ENCODE peak calls at places on chromosomes 4 and X, in eight cellular contexts. D is cardiac muscle cell, S is lung, C is RWPE2, J is lower leg skin, L is fibroblast of lung, T is coronary artery, X is brain microvascular endothelial cell. W is an unnamed sample.

GRCh38 chr4:3303445-3303824 is 10.6 kb downstream of the RGS12 start:
- DNase-seq in S (no peak), X (no peak), L (no peak), J (peak; percentile 15), D (no peak), C (no peak), T (no peak), W (no peak)

GRCh38 chr4:122873752-122874151 is 47.1 kb downstream of the FGF2 start:
- DNase-seq in S (no peak), T (no peak), J (no peak), L (peak; percentile 92), D (peak; percentile 28), X (peak; percentile 25), C (no peak), W (peak; percentile 48)

GRCh38 chr4:71415491-71415890 is 76.7 kb downstream of the SLC4A4 start:
- DNase-seq in X (peak; percentile 7), S (no peak), T (no peak), C (no peak), D (no peak), L (peak; percentile 49), J (no peak), W (no peak)

GRCh38 chr4:66071911-66072310 is 401.6 kb upstream of the EPHA5 start:
- DNase-seq in X (no peak), J (no peak), S (no peak), L (peak; percentile 17), D (no peak), T (no peak), C (no peak), W (no peak)

GRCh38 chr4:73507541-73507940 is 26.0 kb downstream of the AFM start:
- DNase-seq in S (no peak), X (no peak), C (no peak), D (no peak), J (no peak), L (no peak), T (no peak), W (no peak)

GRCh38 chrX:109533631-109534030 is 3.0 kb upstream of the NXT2 start:
- DNase-seq in J (no peak), C (no peak), T (no peak), L (peak; percentile 23), X (peak; percentile 6), D (peak; percentile 33), S (no peak), W (no peak)

GRCh38 chrX:69627744-69628143 is 11.8 kb downstream of the EDA start:
- DNase-seq in X (no peak), L (no peak), S (no peak), C (no peak), J (no peak), T (no peak), D (no peak), W (no peak)

GRCh38 chrX:123138473-123138872 is 45.6 kb upstream of the GRIA3 start:
- DNase-seq in X (no peak), T (no peak), J (no peak), S (no peak), D (no peak), L (peak; percentile 75), C (no peak), W (peak; percentile 20)

GRCh38 chr4:5014007-5014682 is 5.1 kb downstream of the CYTL1 start:
- DNase-seq in L (no peak), T (no peak), S (no peak), D (no peak), C (no peak), J (no peak), X (no peak), W (no peak)

GRCh38 chrX:15319075-15319474 is 3.6 kb upstream of the ASB11 start:
- DNase-seq in X (no peak), S (no peak), T (no peak), D (no peak), C (no peak), J (no peak), L (no peak), W (no peak)

GRCh38 chr4:150805183-150806025 is 209.7 kb downstream of the LRBA start:
- DNase-seq in X (no peak), T (no peak), J (no peak), S (no peak), C (no peak), D (no peak), L (no peak), W (no peak)

GRCh38 chr4:81913427-81913878 is 441.7 kb upstream of the RASGEF1B start:
- DNase-seq in C (no peak), L (no peak), J (no peak), S (peak; percentile 60), X (peak; percentile 24), T (no peak), D (peak; percentile 72), W (no peak)

GRCh38 chrX:150007356-150007755 is 69.1 kb upstream of the EOLA2 start:
- DNase-seq in L (no peak), S (no peak), T (no peak), X (no peak), C (no peak), D (peak; percentile 36), J (no peak), W (no peak)

GRCh38 chr4:112284662-112285411 is 867 bp downstream of the TIFA start:
- DNase-seq in L (peak; percentile 31), X (no peak), C (no peak), D (peak; percentile 60), S (no peak), J (no peak), T (no peak), W (no peak)

GRCh38 chrX:3699841-3700381 is 13.5 kb downstream of the PRKX start:
- DNase-seq in S (no peak), J (no peak), D (peak; percentile 27), L (no peak), X (no peak), T (no peak), C (no peak), W (no peak)

GRCh38 chrX:121876316-121876715 is 828.9 kb downstream of the GLUD2 start:
- DNase-seq in D (peak; percentile 30), C (no peak), T (no peak), X (no peak), J (no peak), S (no peak), L (peak; percentile 73), W (peak; percentile 21)

DNA sequence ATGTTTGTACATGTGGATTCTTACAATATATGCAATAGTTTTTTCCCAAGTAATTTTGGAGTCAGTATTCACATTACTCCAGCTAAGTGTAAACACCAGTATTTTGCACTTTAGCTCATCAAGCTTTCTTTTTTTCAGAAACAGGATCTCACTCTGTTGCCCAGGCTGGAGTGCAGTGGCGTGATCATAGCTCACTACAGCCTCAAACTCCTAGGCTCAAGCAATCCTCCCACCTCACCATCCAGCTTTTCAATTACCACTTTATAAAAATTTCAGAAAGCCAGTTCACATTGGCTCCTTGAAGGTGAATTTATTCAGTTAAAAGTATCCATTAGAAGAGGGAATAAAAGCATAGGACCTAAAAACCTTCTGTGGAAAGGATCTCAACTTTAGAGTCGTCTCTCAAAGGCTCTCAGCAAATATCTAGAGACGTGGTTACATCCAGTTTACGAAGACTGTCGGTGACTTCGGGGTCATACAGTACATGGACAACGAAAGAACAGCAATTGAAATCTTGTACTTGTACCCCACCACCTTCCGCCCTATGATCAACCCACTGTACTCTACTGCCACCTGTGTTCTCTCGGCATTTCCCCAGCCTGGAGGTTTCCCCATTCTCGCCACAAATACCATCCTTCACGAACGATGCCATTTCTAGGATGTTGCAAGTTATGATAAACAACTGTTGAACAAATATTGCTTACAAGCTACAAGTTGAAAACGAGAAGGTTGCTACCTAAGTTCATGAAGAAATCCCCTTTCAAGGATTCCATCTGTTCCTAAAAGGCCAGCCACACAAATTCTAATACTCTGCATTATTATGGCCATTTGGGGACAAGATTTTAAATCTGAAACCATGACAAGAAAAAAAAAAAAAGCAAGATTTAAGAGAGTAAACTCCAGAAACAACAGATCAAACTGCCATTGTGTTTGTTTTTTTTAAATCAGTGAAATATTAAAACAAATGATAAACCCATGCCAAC is 1.8 kb downstream of the APBB2 start:
- DNase-seq in J (no peak), C (no peak), L (peak; percentile 71), X (peak; percentile 74), T (no peak), S (peak; percentile 65), D (peak; percentile 85), W (no peak)
- TF ChIP-seq CTCF in J (peak; percentile 13), C (peak; percentile 91), L (peak; percentile 53), X (peak; percentile 83), T (peak; percentile 47), S (peak; percentile 36), D (peak; percentile 73), W (peak; percentile 78)

GRCh38 chr4:95545526-95545925 is 3.2 kb downstream of the UNC5C start:
- DNase-seq in D (no peak), T (no peak), S (no peak), J (no peak), X (no peak), C (no peak), L (no peak), W (no peak)
- H3K4me3 ChIP-seq in D (peak overlapping the region; percentile 79), T (peak overlapping the region; percentile 80), S (no peak overlapping the region), J (no peak overlapping the region), X (no peak overlapping the region), C (no peak overlapping the region), L (no peak overlapping the region), W (no peak overlapping the region)

GRCh38 chrX:41308884-41309655 is 24.9 kb upstream of the DDX3X start:
- DNase-seq in T (no peak), S (no peak), X (no peak), J (no peak), D (no peak), C (no peak), L (no peak), W (no peak)
- TF ChIP-seq CTCF in T (no peak), S (no peak), X (no peak), J (no peak), D (no peak), C (no peak), L (no peak), W (no peak)

GRCh38 chr4:186889876-186890643 is 166.4 kb upstream of the FAT1 start:
- DNase-seq in L (no peak), X (no peak), T (no peak), C (no peak), J (no peak), S (no peak), D (no peak), W (no peak)

GRCh38 chr4:186882293-186882692 is 158.6 kb upstream of the FAT1 start:
- DNase-seq in C (no peak), L (peak; percentile 13), X (no peak), T (no peak), S (no peak), D (no peak), J (no peak), W (no peak)

GRCh38 chr4:186887211-186887785 is 163.6 kb upstream of the FAT1 start:
- DNase-seq in S (no peak), D (no peak), X (no peak), L (peak; percentile 69), C (no peak), T (no peak), J (no peak), W (no peak)

GRCh38 chr4:186885289-186885688 is 161.6 kb upstream of the FAT1 start:
- DNase-seq in S (no peak), L (no peak), D (no peak), X (no peak), J (no peak), T (no peak), C (no peak), W (no peak)

DNA sequence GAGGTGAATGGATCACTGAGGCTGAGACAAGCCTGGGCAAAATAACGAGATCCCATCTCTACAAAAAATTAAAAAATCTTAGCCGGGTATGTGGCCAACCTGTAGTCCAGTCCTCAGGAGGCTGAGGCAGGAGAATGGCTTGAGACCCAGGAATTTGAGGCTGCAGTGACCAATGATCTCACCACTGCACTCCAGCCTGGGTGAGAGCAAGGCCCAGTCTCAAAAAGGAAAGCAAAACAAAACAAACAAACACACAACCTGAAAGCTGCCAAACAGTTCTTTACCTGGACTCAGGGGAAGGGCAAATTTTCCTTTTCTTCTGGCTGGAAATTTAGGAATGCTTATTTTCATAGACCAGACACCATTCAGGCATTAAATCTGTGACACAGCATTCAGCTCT is 163.1 kb upstream of the FAT1 start:
- DNase-seq in C (no peak), T (no peak), S (no peak), J (no peak), L (no peak), X (no peak), D (no peak), W (no peak)
- H3K4me3 ChIP-seq in C (no peak overlapping the region), T (no peak overlapping the region), S (no peak overlapping the region), J (no peak overlapping the region), L (no peak overlapping the region), X (no peak overlapping the region), D (no peak overlapping the region), W (no peak overlapping the region)

W was measured in AG09309.